ENCODE peak calls at places on chromosomes 1 and 21, in ten cellular contexts. N, L, A, Q, W, E, M, F, U and X are unnamed samples.

GRCh38 chr1:68136187-68136586 is 85.8 kb upstream of the DIRAS3 start:
- DNase-seq in N (no peak), L (no peak), A (no peak), Q (no peak), W (no peak), E (no peak), M (no peak), F (no peak), U (no peak), X (no peak)

GRCh38 chr1:98988906-98989603 is 15.6 kb downstream of the PLPPR5 start:
- DNase-seq in N (no peak), L (no peak), A (no peak), Q (no peak), W (no peak), E (no peak), M (no peak), F (no peak), U (no peak), X (no peak)

GRCh38 chr1:30104551-30104950 is 618.8 kb downstream of the MATN1 start:
- DNase-seq in N (no peak), L (no peak), A (no peak), Q (no peak), W (no peak), E (no peak), M (no peak), F (no peak), U (no peak), X (no peak)

GRCh38 chr1:224434447-224435317 is at the start of gene WDR26:
- DNase-seq in N (peak), L (peak), A (peak), Q (peak), W (no peak), E (peak), M (peak), F (peak), U (peak), X (peak)

GRCh38 chr1:90204036-90204594 is 209.2 kb downstream of the ZNF326 start:
- DNase-seq in N (no peak), L (no peak), A (no peak), Q (no peak), W (no peak), E (no peak), M (no peak), F (no peak), U (no peak), X (no peak)

GRCh38 chr1:81406292-81406691 is 394.4 kb upstream of the ADGRL2 start:
- DNase-seq in N (no peak), L (no peak), A (no peak), Q (no peak), W (no peak), E (no peak), M (no peak), F (peak), U (no peak), X (no peak)

GRCh38 chr1:243968413-243968812 is 82.7 kb upstream of the ZBTB18 start:
- DNase-seq in N (peak), L (no peak), A (no peak), Q (no peak), W (no peak), E (no peak), M (no peak), F (no peak), U (no peak), X (no peak)

GRCh38 chr1:172040466-172040865 is 199.2 kb downstream of the DNM3 start:
- DNase-seq in N (peak), L (no peak), A (no peak), Q (no peak), W (no peak), E (no peak), M (no peak), F (no peak), U (no peak), X (no peak)

GRCh38 chr1:237386362-237387143 is 344.6 kb downstream of the RYR2 start:
- DNase-seq in N (peak), L (no peak), A (no peak), Q (no peak), W (no peak), E (no peak), M (no peak), F (no peak), U (no peak), X (peak)

GRCh38 chr1:45557422-45557944 is 6.9 kb downstream of the AKR1A1 start:
- DNase-seq in N (no peak), L (no peak), A (no peak), Q (no peak), W (no peak), E (no peak), M (no peak), F (no peak), U (no peak), X (no peak)

GRCh38 chr1:71399594-71399993 is 318.8 kb upstream of the ZRANB2 start:
- DNase-seq in N (peak), L (no peak), A (no peak), Q (no peak), W (no peak), E (no peak), M (no peak), F (no peak), U (no peak), X (no peak)

GRCh38 chr1:200053639-200054038 is 26.1 kb downstream of the NR5A2 start:
- DNase-seq in N (no peak), L (no peak), A (no peak), Q (no peak), W (no peak), E (no peak), M (no peak), F (no peak), U (no peak), X (no peak)

GRCh38 chr1:29256979-29257804 is 20.9 kb downstream of the PTPRU start:
- DNase-seq in N (no peak), L (no peak), A (no peak), Q (no peak), W (no peak), E (no peak), M (no peak), F (no peak), U (no peak), X (no peak)

GRCh38 chr1:67213164-67213563 is 46.9 kb downstream of the IL23R start:
- DNase-seq in N (peak), L (peak), A (no peak), Q (no peak), W (no peak), E (no peak), M (no peak), F (no peak), U (no peak), X (no peak)

GRCh38 chr1:192005976-192006375 is 152.3 kb upstream of the RGS18 start:
- DNase-seq in N (no peak), L (no peak), A (no peak), Q (no peak), W (no peak), E (no peak), M (no peak), F (no peak), U (no peak), X (no peak)

GRCh38 chr21:26127918-26128317 is 42.7 kb downstream of the APP start:
- DNase-seq in N (peak), L (no peak), A (no peak), Q (no peak), W (no peak), E (no peak), M (no peak), F (no peak), U (no peak), X (no peak)

GRCh38 chr1:15343729-15344128 is 66.0 kb upstream of the EFHD2 start:
- DNase-seq in N (peak), L (no peak), A (no peak), Q (no peak), W (no peak), E (no peak), M (no peak), F (no peak), U (no peak), X (no peak)

GRCh38 chr1:228273720-228274451 is 66.0 kb downstream of the OBSCN start:
- DNase-seq in N (no peak), L (no peak), A (no peak), Q (no peak), W (no peak), E (no peak), M (no peak), F (no peak), U (no peak), X (no peak)

GRCh38 chr1:214838351-214838750 is 235.4 kb downstream of the CENPF start:
- DNase-seq in N (peak), L (no peak), A (no peak), Q (no peak), W (no peak), E (no peak), M (no peak), F (no peak), U (no peak), X (no peak)

GRCh38 chr1:171468120-171468790 is 17.1 kb upstream of the PRRC2C start:
- DNase-seq in N (peak), L (no peak), A (no peak), Q (no peak), W (no peak), E (no peak), M (no peak), F (no peak), U (no peak), X (peak)

GRCh38 chr1:118100686-118101300 is 84.2 kb downstream of the SPAG17 start:
- DNase-seq in N (no peak), L (no peak), A (no peak), Q (no peak), W (no peak), E (no peak), M (no peak), F (no peak), U (no peak), X (no peak)

GRCh38 chr1:6360517-6360916 is 33.0 kb downstream of the ACOT7 start:
- DNase-seq in N (no peak), L (no peak), A (no peak), Q (no peak), W (no peak), E (no peak), M (no peak), F (no peak), U (no peak), X (no peak)

GRCh38 chr1:41648230-41648629 is 163.7 kb upstream of the EDN2 start:
- DNase-seq in N (no peak), L (no peak), A (no peak), Q (no peak), W (no peak), E (no peak), M (no peak), F (no peak), U (no peak), X (no peak)

GRCh38 chr1:161747789-161748188 is 1.8 kb upstream of the DUSP12 start:
- DNase-seq in N (no peak), L (no peak), A (no peak), Q (no peak), W (no peak), E (no peak), M (no peak), F (no peak), U (no peak), X (no peak)